ENCODE peak calls at places on chromosomes 5 and 9, in five cellular contexts. One of them, this sample, is unnamed.

GRCh38 chr5:40436535-40437237 is 243.0 kb upstream of the PTGER4 start:
- DNase-seq in GM12878: no peak
- DNase-seq in WERI-Rb-1: no peak
- DNase-seq in spleen: no peak
- DNase-seq in colonic mucosa: no peak
- DNase-seq in this sample: no peak

GRCh38 chr5:20974423-20974822 is 986.4 kb upstream of the CDH18 start:
- DNase-seq in spleen: no peak
- DNase-seq in colonic mucosa: no peak
- DNase-seq in GM12878: no peak
- DNase-seq in WERI-Rb-1: no peak
- DNase-seq in this sample: no peak

GRCh38 chr9:97556036-97556720 is 54.7 kb downstream of the TMOD1 start:
- DNase-seq in colonic mucosa: no peak
- DNase-seq in WERI-Rb-1: no peak
- DNase-seq in GM12878: no peak
- DNase-seq in spleen: no peak
- DNase-seq in this sample: no peak

GRCh38 chr9:127366594-127366993 is 30.4 kb upstream of the SLC2A8 start:
- DNase-seq in GM12878: no peak
- DNase-seq in colonic mucosa: no peak
- DNase-seq in WERI-Rb-1: no peak
- DNase-seq in spleen: peak; percentile 55
- DNase-seq in this sample: no peak

GRCh38 chr5:40220260-40220659 is 459.5 kb upstream of the PTGER4 start:
- DNase-seq in spleen: no peak
- DNase-seq in colonic mucosa: no peak
- DNase-seq in GM12878: no peak
- DNase-seq in WERI-Rb-1: no peak
- DNase-seq in this sample: no peak

GRCh38 chr9:108547736-108548135 is 308.1 kb downstream of the ACTL7B start:
- DNase-seq in spleen: no peak
- DNase-seq in GM12878: no peak
- DNase-seq in colonic mucosa: no peak
- DNase-seq in WERI-Rb-1: no peak
- DNase-seq in this sample: no peak

GRCh38 chr5:102288630-102289029 is 7.5 kb downstream of the SLCO4C1 start:
- DNase-seq in spleen: no peak
- DNase-seq in colonic mucosa: no peak
- DNase-seq in GM12878: no peak
- DNase-seq in WERI-Rb-1: no peak
- DNase-seq in this sample: no peak

GRCh38 chr5:81241001-81241400 is 7.9 kb downstream of the CKMT2 start:
- DNase-seq in spleen: no peak
- DNase-seq in WERI-Rb-1: no peak
- DNase-seq in colonic mucosa: no peak
- DNase-seq in GM12878: no peak
- DNase-seq in this sample: no peak

GRCh38 chr9:90053027-90053426 is 448.2 kb downstream of the GADD45G start:
- DNase-seq in WERI-Rb-1: peak; percentile 97
- DNase-seq in colonic mucosa: no peak
- DNase-seq in GM12878: no peak
- DNase-seq in spleen: no peak
- DNase-seq in this sample: no peak

GRCh38 chr9:126851286-126851880 is 9.1 kb upstream of the ZBTB34 start:
- DNase-seq in WERI-Rb-1: peak; percentile 81
- DNase-seq in colonic mucosa: no peak
- DNase-seq in spleen: no peak
- DNase-seq in GM12878: no peak
- DNase-seq in this sample: no peak

GRCh38 chr5:148398698-148399121 is 15.0 kb downstream of the FBXO38 start:
- DNase-seq in spleen: no peak
- DNase-seq in colonic mucosa: no peak
- DNase-seq in GM12878: no peak
- DNase-seq in WERI-Rb-1: no peak
- DNase-seq in this sample: no peak

GRCh38 chr5:145484195-145484594 is 350.9 kb downstream of the PRELID2 start:
- DNase-seq in GM12878: no peak
- DNase-seq in WERI-Rb-1: no peak
- DNase-seq in spleen: no peak
- DNase-seq in colonic mucosa: no peak
- DNase-seq in this sample: no peak

GRCh38 chr9:133495327-133496293 is 16.7 kb upstream of the SLC2A6 start:
- DNase-seq in colonic mucosa: no peak
- DNase-seq in spleen: no peak
- DNase-seq in GM12878: no peak
- DNase-seq in WERI-Rb-1: no peak
- DNase-seq in this sample: no peak

GRCh38 chr5:155954739-155955445 is 372.1 kb upstream of the SGCD start:
- DNase-seq in spleen: no peak
- DNase-seq in colonic mucosa: no peak
- DNase-seq in GM12878: no peak
- DNase-seq in WERI-Rb-1: no peak
- DNase-seq in this sample: no peak

GRCh38 chr5:86757824-86758223 is 140.1 kb downstream of the COX7C start:
- DNase-seq in colonic mucosa: no peak
- DNase-seq in spleen: no peak
- DNase-seq in WERI-Rb-1: no peak
- DNase-seq in GM12878: no peak
- DNase-seq in this sample: no peak

GRCh38 chr5:93845376-93845775 is 104.0 kb upstream of the POU5F2 start:
- DNase-seq in spleen: no peak
- DNase-seq in colonic mucosa: no peak
- DNase-seq in GM12878: no peak
- DNase-seq in WERI-Rb-1: no peak
- DNase-seq in this sample: no peak

GRCh38 chr5:151213803-151214613 is 9.9 kb downstream of the CCDC69 start:
- DNase-seq in GM12878: peak; percentile 93
- DNase-seq in colonic mucosa: peak; percentile 74
- DNase-seq in spleen: peak; percentile 97
- DNase-seq in WERI-Rb-1: no peak
- DNase-seq in this sample: peak; percentile 91

GRCh38 chr5:99033014-99033931 is 104.5 kb upstream of the CHD1 start:
- DNase-seq in colonic mucosa: no peak
- DNase-seq in WERI-Rb-1: no peak
- DNase-seq in spleen: no peak
- DNase-seq in GM12878: no peak
- DNase-seq in this sample: no peak

GRCh38 chr5:179927834-179928233 is 20.1 kb upstream of the TBC1D9B start:
- DNase-seq in spleen: no peak
- DNase-seq in GM12878: no peak
- DNase-seq in colonic mucosa: no peak
- DNase-seq in WERI-Rb-1: no peak
- DNase-seq in this sample: no peak

GRCh38 chr5:58871648-58872242 is 288.9 kb downstream of the RAB3C start:
- DNase-seq in WERI-Rb-1: no peak
- DNase-seq in colonic mucosa: peak; percentile 30
- DNase-seq in spleen: no peak
- DNase-seq in GM12878: no peak
- DNase-seq in this sample: no peak

GRCh38 chr9:135609366-135609955 is 29.9 kb downstream of the GLT6D1 start:
- DNase-seq in colonic mucosa: no peak
- DNase-seq in spleen: no peak
- DNase-seq in WERI-Rb-1: no peak
- DNase-seq in GM12878: no peak
- DNase-seq in this sample: no peak

GRCh38 chr5:76367623-76368366 is 35.3 kb upstream of the IQGAP2 start:
- DNase-seq in spleen: no peak
- DNase-seq in GM12878: peak; percentile 44
- DNase-seq in colonic mucosa: no peak
- DNase-seq in WERI-Rb-1: no peak
- DNase-seq in this sample: peak; percentile 20

GRCh38 chr5:75525344-75525743 is 13.7 kb downstream of the POLK start:
- DNase-seq in colonic mucosa: no peak
- DNase-seq in GM12878: no peak
- DNase-seq in WERI-Rb-1: no peak
- DNase-seq in spleen: no peak
- DNase-seq in this sample: no peak

GRCh38 chr9:2815661-2816060 is 28.2 kb downstream of the PUM3 start:
- DNase-seq in WERI-Rb-1: no peak
- DNase-seq in GM12878: no peak
- DNase-seq in spleen: no peak
- DNase-seq in colonic mucosa: no peak
- DNase-seq in this sample: no peak

GRCh38 chr9:16139781-16140180 is 586.9 kb downstream of the CCDC171 start:
- DNase-seq in WERI-Rb-1: no peak
- DNase-seq in colonic mucosa: no peak
- DNase-seq in spleen: no peak
- DNase-seq in GM12878: no peak
- DNase-seq in this sample: no peak

GRCh38 chr5:73447234-73448071 is 1.1 kb downstream of the FOXD1 start:
- DNase-seq in WERI-Rb-1: peak; percentile 51
- DNase-seq in colonic mucosa: peak; percentile 38
- DNase-seq in spleen: peak; percentile 86
- DNase-seq in GM12878: no peak
- DNase-seq in this sample: no peak

GRCh38 chr9:68979538-68980314 is 34.2 kb downstream of the PRKACG start:
- DNase-seq in colonic mucosa: peak; percentile 25
- DNase-seq in spleen: no peak
- DNase-seq in WERI-Rb-1: no peak
- DNase-seq in GM12878: no peak
- DNase-seq in this sample: no peak

GRCh38 chr5:142011572-142012185 is 1.1 kb downstream of the GNPDA1 start:
- DNase-seq in WERI-Rb-1: no peak
- DNase-seq in GM12878: no peak
- DNase-seq in spleen: no peak
- DNase-seq in colonic mucosa: no peak
- DNase-seq in this sample: no peak

GRCh38 chr5:142012186-142012785 is 541 bp downstream of the GNPDA1 start:
- DNase-seq in colonic mucosa: peak; percentile 76
- DNase-seq in GM12878: no peak
- DNase-seq in spleen: peak; percentile 83
- DNase-seq in WERI-Rb-1: peak; percentile 67
- DNase-seq in this sample: no peak

GRCh38 chr5:142013734-142014495 is 1.1 kb upstream of the GNPDA1 start:
- DNase-seq in WERI-Rb-1: peak; percentile 17
- DNase-seq in spleen: no peak
- DNase-seq in GM12878: no peak
- DNase-seq in colonic mucosa: peak; percentile 33
- DNase-seq in this sample: no peak

GRCh38 chr5:142014911-142015584 is 2.2 kb upstream of the GNPDA1 start:
- DNase-seq in WERI-Rb-1: no peak
- DNase-seq in spleen: no peak
- DNase-seq in colonic mucosa: peak; percentile 39
- DNase-seq in GM12878: no peak
- DNase-seq in this sample: no peak

DNA sequence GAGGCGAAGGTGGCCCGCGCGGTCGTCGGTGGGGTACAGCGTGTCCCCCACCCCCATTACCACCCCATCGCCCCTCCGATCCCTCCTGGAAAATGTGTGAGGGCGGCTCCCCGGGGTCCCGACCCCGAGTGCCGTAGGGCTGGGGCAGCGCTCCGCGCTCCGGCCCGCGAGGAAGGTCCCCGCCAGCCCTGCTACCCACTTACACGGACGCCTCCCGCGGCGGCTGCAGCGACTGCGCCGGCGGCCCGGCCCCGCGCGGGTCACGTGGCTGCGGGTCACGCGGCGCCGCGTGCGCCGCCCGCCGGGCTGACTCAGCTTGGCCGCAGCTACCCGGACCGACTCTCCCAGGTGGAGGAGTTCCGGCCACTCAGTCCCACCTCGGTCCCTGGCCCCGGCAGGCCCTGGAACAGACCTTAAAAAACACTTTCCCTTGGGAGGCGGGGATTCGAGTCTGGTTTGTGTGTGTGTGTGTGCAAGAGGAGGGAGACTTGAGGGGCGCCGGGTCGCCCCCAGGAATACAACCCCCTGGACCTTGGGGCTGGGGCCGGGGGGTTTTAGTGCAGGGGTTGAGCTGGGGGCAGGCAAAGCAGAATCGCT is at the start of gene GNPDA1:
- DNase-seq in WERI-Rb-1: peak; percentile 84
- DNase-seq in spleen: peak; percentile 96
- DNase-seq in GM12878: no peak
- DNase-seq in colonic mucosa: peak; percentile 83
- DNase-seq in this sample: peak; percentile 80
- TF ChIP-seq CTCF in WERI-Rb-1: peak; percentile 0
- TF ChIP-seq CTCF in spleen: no peak
- TF ChIP-seq CTCF in GM12878: no peak
- TF ChIP-seq CTCF in colonic mucosa: no peak
- TF ChIP-seq CTCF in this sample: no peak

GRCh38 chr9:121735065-121735791 is 83.8 kb downstream of the DAB2IP start:
- DNase-seq in spleen: no peak
- DNase-seq in GM12878: no peak
- DNase-seq in WERI-Rb-1: peak; percentile 48
- DNase-seq in colonic mucosa: peak; percentile 61
- DNase-seq in this sample: peak; percentile 26

GRCh38 chr9:121736964-121737462 is 85.6 kb downstream of the DAB2IP start:
- DNase-seq in GM12878: no peak
- DNase-seq in spleen: no peak
- DNase-seq in colonic mucosa: peak; percentile 94
- DNase-seq in WERI-Rb-1: no peak
- DNase-seq in this sample: no peak

GRCh38 chr9:121734465-121734864 is 83.0 kb downstream of the DAB2IP start:
- DNase-seq in WERI-Rb-1: no peak
- DNase-seq in spleen: no peak
- DNase-seq in colonic mucosa: no peak
- DNase-seq in GM12878: no peak
- DNase-seq in this sample: no peak

GRCh38 chr9:121736147-121736721 is 84.8 kb downstream of the DAB2IP start:
- DNase-seq in WERI-Rb-1: no peak
- DNase-seq in GM12878: no peak
- DNase-seq in colonic mucosa: peak; percentile 83
- DNase-seq in spleen: peak; percentile 83
- DNase-seq in this sample: no peak

GRCh38 chr9:121735792-121736130 is 84.3 kb downstream of the DAB2IP start:
- DNase-seq in colonic mucosa: no peak
- DNase-seq in GM12878: no peak
- DNase-seq in spleen: no peak
- DNase-seq in WERI-Rb-1: no peak
- DNase-seq in this sample: no peak
- H3K4me3 ChIP-seq in colonic mucosa: peak overlapping the region; percentile 44
- H3K4me3 ChIP-seq in GM12878: no peak overlapping the region
- H3K4me3 ChIP-seq in spleen: peak overlapping the region; percentile 32
- H3K4me3 ChIP-seq in WERI-Rb-1: no peak overlapping the region
- H3K4me3 ChIP-seq in this sample: no peak overlapping the region

DNA sequence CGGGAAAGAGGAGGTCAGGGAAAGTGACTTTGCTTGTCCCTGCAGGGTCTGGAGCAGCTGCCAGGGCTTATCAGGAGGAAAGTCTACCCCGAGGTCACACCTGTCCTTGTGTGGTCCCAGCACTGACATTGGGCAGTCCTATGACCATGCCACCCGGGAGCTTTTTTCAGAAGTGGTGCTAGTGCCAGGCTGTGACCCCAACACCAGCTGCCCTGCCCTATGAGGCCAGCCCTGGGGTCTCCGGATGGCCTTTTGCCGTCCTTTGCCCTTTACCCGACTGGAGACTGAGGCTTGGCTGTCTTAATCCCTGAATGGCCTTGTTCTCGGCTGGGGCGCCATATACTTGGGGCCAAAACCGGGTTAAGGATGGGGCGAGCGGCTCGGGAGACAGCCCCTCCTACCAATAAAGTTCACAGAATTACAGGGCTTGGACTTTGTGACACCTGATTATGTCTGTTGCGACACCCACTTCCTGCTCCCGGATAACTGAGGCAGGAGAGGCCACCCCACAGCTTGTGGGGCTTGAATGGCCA is 22.2 kb upstream of the SLC9A3 start:
- DNase-seq in GM12878: no peak
- DNase-seq in WERI-Rb-1: no peak
- DNase-seq in colonic mucosa: peak; percentile 76
- DNase-seq in spleen: peak; percentile 58
- DNase-seq in this sample: no peak
- H3K27me3 ChIP-seq in GM12878: no peaks in the 10 kb centered on the region
- H3K27me3 ChIP-seq in WERI-Rb-1: peaks cover 6% of the 10 kb centered on the region
- H3K27me3 ChIP-seq in colonic mucosa: peaks cover 5% of the 10 kb centered on the region
- H3K27me3 ChIP-seq in spleen: peaks cover 73% of the 10 kb centered on the region
- H3K27me3 ChIP-seq in this sample: no peaks in the 10 kb centered on the region

GRCh38 chr5:38497946-38498345 is 58.5 kb downstream of the LIFR start:
- DNase-seq in WERI-Rb-1: peak; percentile 40
- DNase-seq in spleen: no peak
- DNase-seq in colonic mucosa: no peak
- DNase-seq in GM12878: no peak
- DNase-seq in this sample: no peak
- TF ChIP-seq CTCF in WERI-Rb-1: peak; percentile 45
- TF ChIP-seq CTCF in spleen: no peak
- TF ChIP-seq CTCF in colonic mucosa: no peak
- TF ChIP-seq CTCF in GM12878: no peak
- TF ChIP-seq CTCF in this sample: no peak

This sample was measured in GM06990.